ENCODE peak calls at places on chromosomes 12 and 14, in ten cellular contexts. O is right lobe of liver, Q is iPS-NIHi11, M is pulmonary artery endothelial cell, K is HCT116, U is AG10803, Z is lower lobe of right lung, T is WERI-Rb-1, G is H7, N is amniotic stem cell. Y is an unnamed sample.
A peak's percentile ranks its signal among the peaks of the same experiment; 100 is the strongest.

GRCh38 chr14:23302290-23303225 is at the start of gene PPP1R3E:
- DNase-seq in O (peak; percentile 82), Q (peak; percentile 31), M (no peak), T (peak; percentile 92), N (no peak), K (no peak), G (peak; percentile 80), U (peak; percentile 36), Z (peak; percentile 83), Y (peak; percentile 84)

GRCh38 chr12:89574736-89575208 is 48.9 kb upstream of the POC1B start:
- DNase-seq in N (no peak), T (no peak), K (no peak), Z (no peak), G (no peak), U (peak; percentile 91), M (peak; percentile 44), O (no peak), Q (no peak), Y (no peak)

GRCh38 chr14:23602181-23603095 is 23.8 kb upstream of the JPH4 start:
- DNase-seq in N (no peak), T (no peak), Q (no peak), K (no peak), M (no peak), O (no peak), U (no peak), Z (no peak), G (no peak), Y (no peak)

GRCh38 chr12:51907083-51907863 is at the start of gene ACVRL1:
- DNase-seq in M (no peak), Q (peak; percentile 79), G (peak; percentile 85), O (no peak), N (no peak), Z (peak; percentile 49), T (no peak), K (no peak), U (peak; percentile 34), Y (peak; percentile 38)

GRCh38 chr12:56258068-56258819 is at the start of gene ANKRD52:
- DNase-seq in T (peak; percentile 67), M (no peak), Q (peak; percentile 98), G (peak; percentile 99), K (no peak), O (peak; percentile 81), N (peak; percentile 77), Z (peak; percentile 83), U (peak; percentile 83), Y (peak; percentile 94)

GRCh38 chr12:64061868-64062375 is 160.2 kb downstream of the KICS2 start:
- DNase-seq in Q (no peak), G (no peak), K (no peak), U (no peak), Z (no peak), M (no peak), O (no peak), N (no peak), T (no peak), Y (no peak)

GRCh38 chr12:124335426-124336183 is 40.7 kb downstream of the RFLNA start:
- DNase-seq in U (no peak), Q (no peak), Z (no peak), N (no peak), O (no peak), K (no peak), M (no peak), G (no peak), T (no peak), Y (no peak)

GRCh38 chr12:45773734-45774133 is 44.2 kb downstream of the ARID2 start:
- DNase-seq in T (no peak), O (no peak), N (no peak), M (no peak), G (no peak), Q (no peak), K (no peak), Z (no peak), U (no peak), Y (no peak)

GRCh38 chr12:44873898-44874297 is 2.2 kb downstream of the NELL2 start:
- DNase-seq in N (no peak), U (peak; percentile 6), Q (no peak), G (no peak), K (peak; percentile 0), O (no peak), T (no peak), M (no peak), Z (no peak), Y (no peak)

GRCh38 chr14:23620177-23620702 is 15.9 kb upstream of the DHRS2 start:
- DNase-seq in M (no peak), Z (no peak), G (no peak), O (no peak), N (no peak), K (no peak), U (no peak), T (no peak), Q (no peak), Y (no peak)

GRCh38 chr12:47311514-47311913 is 231.8 kb upstream of the AMIGO2 start:
- DNase-seq in U (no peak), M (no peak), G (no peak), K (no peak), T (no peak), Q (no peak), Z (no peak), O (no peak), N (no peak), Y (no peak)

GRCh38 chr12:101209319-101210302 is at the start of gene SLC5A8:
- DNase-seq in N (no peak), G (peak; percentile 33), K (no peak), Z (peak; percentile 53), T (peak; percentile 43), Q (peak; percentile 38), U (no peak), M (no peak), O (no peak), Y (peak; percentile 77)